ENCODE peak calls at places on chromosomes 7 and 10, in seven cellular contexts. One of them, this sample, is unnamed.
A peak's percentile ranks its signal among the peaks of the same experiment; 100 is the strongest.

GRCh38 chr7:111438369-111439289 is 123.7 kb downstream of the IMMP2L start:
- DNase-seq in K562: peak; percentile 91
- DNase-seq in colonic mucosa: no peak
- DNase-seq in PC-3: peak; percentile 52
- DNase-seq in astrocyte: peak; percentile 80
- DNase-seq in IMR-90: peak; percentile 84
- DNase-seq in mesendoderm: peak; percentile 1
- DNase-seq in this sample: no peak

GRCh38 chr10:74039561-74040145 is 41.7 kb downstream of the VCL start:
- DNase-seq in K562: no peak
- DNase-seq in IMR-90: peak; percentile 61
- DNase-seq in colonic mucosa: no peak
- DNase-seq in mesendoderm: no peak
- DNase-seq in astrocyte: peak; percentile 58
- DNase-seq in PC-3: no peak
- DNase-seq in this sample: no peak

GRCh38 chr10:34713875-34714274 is 101.2 kb downstream of the PARD3 start:
- DNase-seq in astrocyte: peak; percentile 53
- DNase-seq in PC-3: peak; percentile 99
- DNase-seq in colonic mucosa: no peak
- DNase-seq in IMR-90: peak; percentile 67
- DNase-seq in K562: no peak
- DNase-seq in mesendoderm: peak; percentile 66
- DNase-seq in this sample: no peak

GRCh38 chr10:115073796-115074195 is 19.4 kb upstream of the ATRNL1 start:
- DNase-seq in colonic mucosa: no peak
- DNase-seq in IMR-90: no peak
- DNase-seq in mesendoderm: no peak
- DNase-seq in PC-3: no peak
- DNase-seq in K562: no peak
- DNase-seq in astrocyte: no peak
- DNase-seq in this sample: no peak

GRCh38 chr10:88070080-88070880 is 206.9 kb downstream of the PTEN start:
- DNase-seq in mesendoderm: peak; percentile 58
- DNase-seq in K562: no peak
- DNase-seq in colonic mucosa: no peak
- DNase-seq in PC-3: no peak
- DNase-seq in astrocyte: no peak
- DNase-seq in IMR-90: peak; percentile 67
- DNase-seq in this sample: no peak

GRCh38 chr7:39952378-39952777 is 2.3 kb downstream of the CDK13 start:
- DNase-seq in mesendoderm: no peak
- DNase-seq in IMR-90: peak; percentile 54
- DNase-seq in astrocyte: peak; percentile 9
- DNase-seq in K562: no peak
- DNase-seq in colonic mucosa: no peak
- DNase-seq in PC-3: peak; percentile 35
- DNase-seq in this sample: no peak

GRCh38 chr10:69732147-69732825 is 69.4 kb upstream of the COL13A1 start:
- DNase-seq in K562: no peak
- DNase-seq in IMR-90: no peak
- DNase-seq in mesendoderm: no peak
- DNase-seq in colonic mucosa: no peak
- DNase-seq in PC-3: no peak
- DNase-seq in astrocyte: no peak
- DNase-seq in this sample: no peak

GRCh38 chr7:157769870-157770213 is 433.0 kb downstream of the DNAJB6 start:
- DNase-seq in astrocyte: no peak
- DNase-seq in IMR-90: no peak
- DNase-seq in PC-3: no peak
- DNase-seq in mesendoderm: no peak
- DNase-seq in K562: no peak
- DNase-seq in colonic mucosa: no peak
- DNase-seq in this sample: no peak

GRCh38 chr7:127943541-127944521 is 87.4 kb downstream of the LRRC4 start:
- DNase-seq in IMR-90: peak; percentile 72
- DNase-seq in K562: no peak
- DNase-seq in PC-3: no peak
- DNase-seq in colonic mucosa: no peak
- DNase-seq in mesendoderm: no peak
- DNase-seq in astrocyte: peak; percentile 69
- DNase-seq in this sample: peak; percentile 5

GRCh38 chr7:130901209-130901783 is 167.3 kb upstream of the KLF14 start:
- DNase-seq in astrocyte: peak; percentile 99
- DNase-seq in K562: no peak
- DNase-seq in IMR-90: peak; percentile 97
- DNase-seq in mesendoderm: no peak
- DNase-seq in colonic mucosa: peak; percentile 80
- DNase-seq in PC-3: peak; percentile 83
- DNase-seq in this sample: no peak

GRCh38 chr10:80498039-80498832 is 39.5 kb upstream of the SH2D4B start:
- DNase-seq in astrocyte: no peak
- DNase-seq in K562: no peak
- DNase-seq in mesendoderm: no peak
- DNase-seq in IMR-90: no peak
- DNase-seq in colonic mucosa: no peak
- DNase-seq in PC-3: no peak
- DNase-seq in this sample: no peak
- H3K4me3 ChIP-seq in astrocyte: no peak overlapping the region
- H3K4me3 ChIP-seq in K562: no peak overlapping the region
- H3K4me3 ChIP-seq in mesendoderm: no peak overlapping the region
- H3K4me3 ChIP-seq in IMR-90: no peak overlapping the region
- H3K4me3 ChIP-seq in colonic mucosa: no peak overlapping the region
- H3K4me3 ChIP-seq in PC-3: no peak overlapping the region
- H3K4me3 ChIP-seq in this sample: no peak overlapping the region

DNA sequence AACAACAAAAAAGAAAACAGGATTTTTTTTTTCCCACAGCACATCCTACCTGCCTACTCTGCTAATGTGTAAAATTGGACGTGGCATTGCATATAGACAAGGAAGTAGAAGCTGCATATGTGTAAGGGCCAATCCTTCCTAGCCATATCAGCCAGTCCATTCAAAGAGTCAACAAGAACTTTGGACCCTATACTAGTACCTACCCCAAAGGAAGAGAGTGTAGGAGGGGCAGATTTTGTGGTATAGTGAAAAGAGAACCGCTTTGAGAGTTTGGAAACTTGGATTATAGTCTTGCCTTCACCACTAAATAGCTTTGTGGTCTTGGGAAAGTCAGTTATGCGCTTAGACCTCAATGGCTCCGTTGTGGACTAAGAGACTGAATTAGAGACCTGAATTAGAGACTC is 12.1 kb upstream of the MCU start:
- DNase-seq in IMR-90: no peak
- DNase-seq in K562: no peak
- DNase-seq in colonic mucosa: peak; percentile 56
- DNase-seq in PC-3: no peak
- DNase-seq in mesendoderm: no peak
- DNase-seq in astrocyte: no peak
- DNase-seq in this sample: no peak
- H3K27ac ChIP-seq in IMR-90: no peak overlapping the region
- H3K27ac ChIP-seq in K562: no peak overlapping the region
- H3K27ac ChIP-seq in colonic mucosa: peak overlapping the region; percentile 93
- H3K27ac ChIP-seq in PC-3: no peak overlapping the region
- H3K27ac ChIP-seq in mesendoderm: no peak overlapping the region
- H3K27ac ChIP-seq in astrocyte: no peak overlapping the region
- H3K27ac ChIP-seq in this sample: no peak overlapping the region

DNA sequence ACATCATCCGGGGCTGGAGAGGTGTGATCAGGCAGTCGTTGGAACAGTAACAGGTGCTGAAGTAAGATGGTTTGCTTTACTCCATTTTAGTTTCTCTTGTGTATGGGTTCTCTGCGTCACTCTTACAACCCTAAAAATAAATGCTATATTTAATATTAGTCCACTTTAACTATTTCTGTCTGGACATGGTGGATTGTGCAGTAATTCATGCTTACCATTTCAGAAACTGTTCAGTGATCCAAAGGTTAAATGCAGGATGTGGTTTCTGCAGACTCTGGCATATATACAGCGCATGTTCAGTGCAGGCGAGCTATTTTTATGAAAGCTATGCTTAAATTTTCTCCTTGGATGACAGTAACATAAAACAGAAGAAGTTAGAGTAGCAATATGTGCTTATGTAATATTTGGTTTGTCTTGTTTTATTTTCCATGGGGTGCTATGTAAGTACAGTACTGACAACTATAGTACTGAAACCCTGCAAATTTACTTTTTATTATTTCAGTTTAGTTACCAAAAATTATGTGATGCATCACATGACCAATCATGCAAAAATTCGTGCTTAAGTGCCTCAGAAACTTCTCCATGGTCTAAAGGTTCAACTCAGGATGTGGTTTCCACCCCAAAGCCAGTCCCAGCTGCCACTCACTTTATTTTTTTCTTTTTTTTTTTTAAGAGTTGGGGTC is 46.6 kb upstream of the GRID1 start:
- DNase-seq in K562: no peak
- DNase-seq in colonic mucosa: no peak
- DNase-seq in mesendoderm: no peak
- DNase-seq in astrocyte: peak; percentile 45
- DNase-seq in IMR-90: peak; percentile 59
- DNase-seq in PC-3: no peak
- DNase-seq in this sample: no peak
- H3K9ac ChIP-seq in K562: no peak overlapping the region
- H3K9ac ChIP-seq in colonic mucosa: no peak overlapping the region
- H3K9ac ChIP-seq in mesendoderm: no peak overlapping the region
- H3K9ac ChIP-seq in astrocyte: no peak overlapping the region
- H3K9ac ChIP-seq in IMR-90: no peak overlapping the region
- H3K9ac ChIP-seq in PC-3: no peak overlapping the region
- H3K9ac ChIP-seq in this sample: no peak overlapping the region

GRCh38 chr10:132187421-132188138 is 832 bp downstream of the DPYSL4 start:
- DNase-seq in astrocyte: no peak
- DNase-seq in PC-3: no peak
- DNase-seq in colonic mucosa: no peak
- DNase-seq in K562: no peak
- DNase-seq in mesendoderm: no peak
- DNase-seq in IMR-90: no peak
- DNase-seq in this sample: no peak

GRCh38 chr10:132188331-132188730 is 1.6 kb downstream of the DPYSL4 start:
- DNase-seq in colonic mucosa: no peak
- DNase-seq in mesendoderm: no peak
- DNase-seq in astrocyte: no peak
- DNase-seq in IMR-90: no peak
- DNase-seq in K562: no peak
- DNase-seq in PC-3: no peak
- DNase-seq in this sample: no peak

GRCh38 chr10:132186488-132187413 is at the start of gene DPYSL4:
- DNase-seq in K562: peak; percentile 94
- DNase-seq in IMR-90: no peak
- DNase-seq in astrocyte: no peak
- DNase-seq in mesendoderm: no peak
- DNase-seq in colonic mucosa: no peak
- DNase-seq in PC-3: peak; percentile 10
- DNase-seq in this sample: no peak

GRCh38 chr10:132184816-132185593 is 1.7 kb upstream of the DPYSL4 start:
- DNase-seq in astrocyte: no peak
- DNase-seq in PC-3: no peak
- DNase-seq in IMR-90: no peak
- DNase-seq in colonic mucosa: no peak
- DNase-seq in K562: peak; percentile 16
- DNase-seq in mesendoderm: no peak
- DNase-seq in this sample: no peak

GRCh38 chr10:132185601-132186487 is 904 bp upstream of the DPYSL4 start:
- DNase-seq in K562: peak; percentile 59
- DNase-seq in IMR-90: peak; percentile 12
- DNase-seq in colonic mucosa: peak; percentile 41
- DNase-seq in mesendoderm: peak; percentile 41
- DNase-seq in PC-3: peak; percentile 66
- DNase-seq in astrocyte: no peak
- DNase-seq in this sample: no peak
- H3K4me3 ChIP-seq in K562: no peak overlapping the region
- H3K4me3 ChIP-seq in IMR-90: peak overlapping the region; percentile 24
- H3K4me3 ChIP-seq in colonic mucosa: no peak overlapping the region
- H3K4me3 ChIP-seq in mesendoderm: no peak overlapping the region
- H3K4me3 ChIP-seq in PC-3: peak overlapping the region; percentile 59
- H3K4me3 ChIP-seq in astrocyte: peak overlapping the region; percentile 17
- H3K4me3 ChIP-seq in this sample: no peak overlapping the region

GRCh38 chr7:36391436-36392198 is 2.0 kb downstream of the ANLN start:
- DNase-seq in IMR-90: peak; percentile 24
- DNase-seq in K562: no peak
- DNase-seq in astrocyte: no peak
- DNase-seq in mesendoderm: no peak
- DNase-seq in PC-3: peak; percentile 47
- DNase-seq in colonic mucosa: no peak
- DNase-seq in this sample: no peak

GRCh38 chr7:36389371-36390198 is at the start of gene ANLN:
- DNase-seq in K562: peak; percentile 100
- DNase-seq in PC-3: peak; percentile 94
- DNase-seq in astrocyte: peak; percentile 89
- DNase-seq in IMR-90: peak; percentile 89
- DNase-seq in colonic mucosa: peak; percentile 95
- DNase-seq in mesendoderm: peak; percentile 97
- DNase-seq in this sample: peak; percentile 96

GRCh38 chr7:36388423-36388822 is 1.2 kb upstream of the ANLN start:
- DNase-seq in mesendoderm: no peak
- DNase-seq in colonic mucosa: no peak
- DNase-seq in K562: no peak
- DNase-seq in IMR-90: no peak
- DNase-seq in astrocyte: no peak
- DNase-seq in PC-3: no peak
- DNase-seq in this sample: no peak

GRCh38 chr7:36390199-36391090 is 783 bp downstream of the ANLN start:
- DNase-seq in astrocyte: peak; percentile 82
- DNase-seq in colonic mucosa: peak; percentile 90
- DNase-seq in K562: peak; percentile 86
- DNase-seq in PC-3: peak; percentile 92
- DNase-seq in mesendoderm: peak; percentile 95
- DNase-seq in IMR-90: peak; percentile 87
- DNase-seq in this sample: no peak

GRCh38 chr7:36387437-36388345 is 2.0 kb upstream of the ANLN start:
- DNase-seq in mesendoderm: no peak
- DNase-seq in PC-3: peak; percentile 59
- DNase-seq in K562: no peak
- DNase-seq in astrocyte: no peak
- DNase-seq in IMR-90: no peak
- DNase-seq in colonic mucosa: no peak
- DNase-seq in this sample: no peak
- H3K27ac ChIP-seq in mesendoderm: no peak overlapping the region
- H3K27ac ChIP-seq in PC-3: peak overlapping the region; percentile 18
- H3K27ac ChIP-seq in K562: no peak overlapping the region
- H3K27ac ChIP-seq in astrocyte: no peak overlapping the region
- H3K27ac ChIP-seq in IMR-90: no peak overlapping the region
- H3K27ac ChIP-seq in colonic mucosa: peak overlapping the region; percentile 13
- H3K27ac ChIP-seq in this sample: no peak overlapping the region

DNA sequence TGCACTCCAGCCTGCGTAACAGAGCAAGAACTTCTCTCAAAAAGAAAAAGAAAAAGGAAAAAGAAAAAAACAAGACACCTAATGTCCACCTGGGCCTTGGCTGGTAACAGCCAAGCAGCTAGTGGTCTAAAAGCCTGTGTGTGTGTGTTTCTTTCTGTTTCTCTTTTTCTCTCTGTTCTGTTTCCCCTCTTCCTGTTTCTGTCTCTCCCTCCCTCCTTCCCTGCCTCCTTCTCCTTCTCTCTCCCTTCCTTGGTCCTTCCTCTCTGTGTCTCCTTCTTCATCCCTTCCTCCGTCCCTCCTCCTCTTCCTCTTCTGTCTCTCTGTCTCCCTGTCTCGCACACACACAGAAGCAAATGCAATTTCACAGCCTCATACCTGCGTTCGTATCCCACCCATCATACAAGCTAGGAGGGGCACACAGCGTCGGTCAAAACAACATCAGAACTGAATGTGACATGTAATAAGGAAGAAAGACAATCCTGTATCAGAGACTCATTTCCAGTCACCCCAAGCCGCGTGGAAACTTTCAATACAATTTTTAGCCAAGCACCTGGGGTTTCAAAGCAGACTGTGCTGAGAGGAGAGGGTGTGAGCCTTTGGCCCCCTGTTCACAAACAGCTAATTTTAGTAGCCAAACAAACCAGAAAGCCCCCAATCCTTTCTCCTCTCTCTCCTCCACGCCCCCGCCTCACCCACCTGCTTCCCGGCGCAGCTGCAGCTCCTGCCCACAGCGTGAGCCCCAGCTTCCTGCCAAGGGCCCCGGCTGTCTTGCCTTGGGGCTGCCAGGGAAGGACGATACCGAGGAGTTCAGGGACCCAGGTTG is 50.2 kb upstream of the GNA12 start:
- DNase-seq in K562: no peak
- DNase-seq in IMR-90: no peak
- DNase-seq in astrocyte: no peak
- DNase-seq in mesendoderm: no peak
- DNase-seq in PC-3: no peak
- DNase-seq in colonic mucosa: no peak
- DNase-seq in this sample: no peak
- H3K9ac ChIP-seq in K562: peak overlapping the region; percentile 20
- H3K9ac ChIP-seq in IMR-90: no peak overlapping the region
- H3K9ac ChIP-seq in astrocyte: no peak overlapping the region
- H3K9ac ChIP-seq in mesendoderm: no peak overlapping the region
- H3K9ac ChIP-seq in PC-3: no peak overlapping the region
- H3K9ac ChIP-seq in colonic mucosa: no peak overlapping the region
- H3K9ac ChIP-seq in this sample: no peak overlapping the region

This sample was measured in SK-N-MC.